ENCODE peak calls at places on chromosomes 2 and 18, in seven cellular contexts. V, Y, P, J, K, G and N are unnamed samples.

GRCh38 chr18:5159080-5159479 is 38.0 kb downstream of the AKAIN1 start:
- DNase-seq in Y (no peak), J (no peak), G (no peak), V (no peak), P (no peak), K (no peak), N (no peak)

GRCh38 chr2:219500135-219500534 is 1.4 kb downstream of the GMPPA start:
- DNase-seq in V (peak; percentile 50), K (peak; percentile 78), G (peak; percentile 30), P (no peak), Y (no peak), J (no peak), N (peak; percentile 21)

GRCh38 chr2:216465580-216466197 is 33.0 kb upstream of the RPL37A start:
- DNase-seq in J (no peak), G (no peak), Y (no peak), P (no peak), V (no peak), K (no peak), N (no peak)

GRCh38 chr18:74512321-74513053 is 16.3 kb downstream of the CNDP2 start:
- DNase-seq in G (no peak), J (peak; percentile 9), K (no peak), P (no peak), V (no peak), Y (no peak), N (no peak)

GRCh38 chr18:2293109-2293839 is 278.0 kb downstream of the METTL4 start:
- DNase-seq in V (no peak), J (no peak), G (no peak), K (peak; percentile 32), P (no peak), Y (peak; percentile 55), N (no peak)

GRCh38 chr2:7191927-7192326 is 274.7 kb downstream of the RNF144A start:
- DNase-seq in Y (no peak), V (peak; percentile 62), P (no peak), J (no peak), K (peak; percentile 85), G (peak; percentile 86), N (no peak)

GRCh38 chr2:74440378-74441110 is 1.2 kb downstream of the RTKN start:
- DNase-seq in G (peak; percentile 86), J (peak; percentile 92), K (peak; percentile 96), V (peak; percentile 81), P (peak; percentile 88), Y (peak; percentile 92), N (peak; percentile 65)

GRCh38 chr18:26919656-26920055 is 54.1 kb upstream of the AQP4 start:
- DNase-seq in J (no peak), K (no peak), Y (no peak), P (no peak), G (peak; percentile 33), V (no peak), N (no peak)

GRCh38 chr18:13482641-13482945 is 243.8 kb downstream of the FAM210A start:
- DNase-seq in J (no peak), G (no peak), V (no peak), Y (no peak), P (no peak), K (no peak), N (no peak)

GRCh38 chr2:99448556-99448955 is 41.3 kb downstream of the REV1 start:
- DNase-seq in G (peak; percentile 30), V (peak; percentile 53), Y (no peak), J (no peak), P (no peak), K (no peak), N (no peak)

GRCh38 chr2:166775176-166775575 is 113.1 kb upstream of the XIRP2 start:
- DNase-seq in Y (no peak), K (no peak), J (no peak), V (no peak), G (no peak), P (no peak), N (no peak)

GRCh38 chr2:28948160-28948559 is 32.9 kb upstream of the TOGARAM2 start:
- DNase-seq in K (no peak), Y (no peak), P (no peak), V (no peak), J (no peak), G (no peak), N (no peak)

GRCh38 chr2:164242409-164242808 is 378.9 kb downstream of the GRB14 start:
- DNase-seq in K (no peak), J (no peak), G (no peak), P (no peak), Y (no peak), V (no peak), N (no peak)

GRCh38 chr2:105576440-105577241 is 168.1 kb upstream of the NCK2 start:
- DNase-seq in J (peak; percentile 39), V (peak; percentile 42), P (peak; percentile 14), K (peak; percentile 76), Y (peak; percentile 59), G (peak; percentile 87), N (peak; percentile 39)

GRCh38 chr2:112201706-112202430 is 53.0 kb downstream of the ZC3H8 start:
- DNase-seq in V (no peak), K (no peak), G (no peak), P (no peak), Y (no peak), J (no peak), N (no peak)

GRCh38 chr2:57880967-57881366 is 165.6 kb upstream of the VRK2 start:
- DNase-seq in J (no peak), Y (no peak), G (no peak), P (no peak), V (no peak), K (no peak), N (no peak)

GRCh38 chr2:11320698-11321492 is 23.5 kb downstream of the ROCK2 start:
- DNase-seq in J (no peak), K (peak; percentile 57), Y (no peak), V (no peak), P (no peak), G (no peak), N (peak; percentile 4)

GRCh38 chr2:11325961-11326691 is 18.3 kb downstream of the ROCK2 start:
- DNase-seq in K (peak; percentile 80), G (no peak), J (no peak), Y (no peak), V (no peak), P (no peak), N (no peak)

GRCh38 chr2:11326692-11327211 is 17.7 kb downstream of the ROCK2 start:
- DNase-seq in P (no peak), G (no peak), J (no peak), Y (no peak), K (peak; percentile 22), V (no peak), N (no peak)

GRCh38 chr2:11319939-11320338 is 24.5 kb downstream of the ROCK2 start:
- DNase-seq in G (no peak), P (no peak), J (no peak), V (peak; percentile 8), Y (no peak), K (no peak), N (peak; percentile 4)

DNA sequence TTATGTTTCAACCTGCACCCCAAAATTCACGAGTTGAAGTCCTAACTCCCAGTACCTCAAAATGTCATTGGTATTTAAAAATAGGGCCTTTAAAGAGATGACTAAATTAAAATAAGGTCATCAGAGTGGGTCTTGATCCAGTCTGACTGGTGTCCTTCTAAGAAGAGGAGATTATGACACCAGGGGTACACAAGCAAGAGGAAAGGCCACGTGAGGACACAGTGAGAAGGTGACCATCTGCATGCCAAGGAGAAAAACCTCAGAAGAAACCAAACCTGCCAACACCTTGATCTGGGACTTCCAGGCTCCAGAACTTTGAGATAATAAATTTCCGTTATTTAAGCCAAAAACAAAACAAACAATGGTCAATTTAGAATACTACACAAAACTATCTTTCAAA is 22.6 kb downstream of the ROCK2 start:
- DNase-seq in G (no peak), K (no peak), P (no peak), J (no peak), V (no peak), Y (no peak), N (no peak)
- H3K18ac ChIP-seq in G (no peak overlapping the region), K (no peak overlapping the region), P (no peak overlapping the region), J (no peak overlapping the region), V (no peak overlapping the region), Y (no peak overlapping the region), N (no peak overlapping the region)

GRCh38 chr2:231671617-231672350 is 36.5 kb upstream of the PTMA start:
- DNase-seq in P (no peak), G (no peak), K (no peak), J (no peak), V (no peak), Y (no peak), N (peak; percentile 63)
- H3K9ac ChIP-seq in P (peak overlapping the region; percentile 70), G (no peak overlapping the region), K (peak overlapping the region; percentile 40), J (no peak overlapping the region), V (no peak overlapping the region), Y (peak overlapping the region; percentile 38), N (no peak overlapping the region)

DNA sequence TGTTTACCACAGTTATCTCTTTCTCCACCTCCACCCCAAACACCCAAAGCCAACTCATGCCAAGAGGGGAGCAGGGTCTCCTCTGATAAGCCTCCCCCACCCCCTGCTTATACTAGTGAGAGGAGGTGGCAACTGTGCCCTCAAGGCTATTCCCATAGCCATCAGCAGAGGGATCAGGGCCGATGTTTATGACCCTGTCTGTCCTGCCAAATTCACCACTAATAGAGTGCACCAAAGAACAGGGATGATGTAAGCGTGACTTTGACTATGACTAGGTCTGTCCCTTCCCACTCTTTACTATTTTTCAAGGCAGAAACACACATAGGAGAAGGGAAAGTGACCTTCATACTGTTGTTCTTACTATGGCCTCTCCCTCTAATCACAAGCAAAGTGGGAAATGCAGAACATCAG is 74.6 kb downstream of the CLHC1 start:
- DNase-seq in V (peak; percentile 63), J (no peak), G (peak; percentile 56), P (no peak), K (peak; percentile 70), Y (no peak), N (no peak)
- H3K4me2 ChIP-seq in V (no peak overlapping the region), J (no peak overlapping the region), G (no peak overlapping the region), P (no peak overlapping the region), K (no peak overlapping the region), Y (no peak overlapping the region), N (no peak overlapping the region)

DNA sequence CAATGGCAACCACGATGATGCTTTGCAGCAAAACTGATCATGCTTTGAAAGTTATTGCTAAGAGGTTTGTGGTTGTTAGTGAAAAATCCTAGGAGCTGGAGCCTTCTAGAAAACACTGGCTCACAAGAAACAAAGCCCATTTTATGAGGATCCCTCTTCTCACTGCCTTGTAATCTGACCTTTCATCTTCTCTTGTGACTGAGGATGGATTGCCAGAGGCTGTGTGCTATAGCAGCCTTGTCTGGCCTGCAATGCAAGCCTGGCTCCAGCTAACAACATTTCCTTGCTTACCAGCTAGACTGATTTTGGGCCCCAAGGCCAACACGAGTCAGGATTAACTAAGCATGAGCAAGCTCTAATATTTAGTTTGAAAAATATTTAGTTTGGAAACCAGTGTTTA is 13.1 kb downstream of the PIEZO2 start:
- DNase-seq in K (peak; percentile 49), G (peak; percentile 65), Y (no peak), J (no peak), V (peak; percentile 69), P (no peak), N (no peak)
- H3K18ac ChIP-seq in K (no peak overlapping the region), G (no peak overlapping the region), Y (no peak overlapping the region), J (no peak overlapping the region), V (peak overlapping the region; percentile 3), P (no peak overlapping the region), N (no peak overlapping the region)

GRCh38 chr18:55251186-55251995 is 292.1 kb upstream of the CCDC68 start:
- DNase-seq in V (peak; percentile 38), Y (no peak), P (no peak), J (no peak), K (peak; percentile 57), G (no peak), N (peak; percentile 33)
- H3K9ac ChIP-seq in V (no peak overlapping the region), Y (no peak overlapping the region), P (no peak overlapping the region), J (no peak overlapping the region), K (no peak overlapping the region), G (peak overlapping the region; percentile 80), N (no peak overlapping the region)